ENCODE peak calls at places on chromosome 9, in nine cellular contexts. D is suprapubic skin, K is endothelial cell, P is DMS 273 treated with DMSO at 0.1 percent for 48 hours, E is HFFc6, Q is T-cell, R is hepatic stellate cell, A is GM10248, M is non-pigmented ciliary epithelial cell. Y is an unnamed sample.

GRCh38 chr9:78677326-78677725 is 380.4 kb downstream of the PSAT1 start:
- DNase-seq in D (no peak), K (no peak), P (no peak), E (peak), Q (no peak), R (no peak), A (no peak), M (no peak), Y (no peak)

GRCh38 chr9:76717176-76717575 is 47.1 kb upstream of the PCA3 start:
- DNase-seq in D (no peak), K (no peak), P (no peak), E (no peak), Q (no peak), R (no peak), A (no peak), M (no peak), Y (no peak)

GRCh38 chr9:122816163-122816867 is 12.1 kb downstream of the PDCL start:
- DNase-seq in D (no peak), K (peak), P (no peak), E (no peak), Q (peak), R (no peak), A (no peak), M (no peak), Y (no peak)

GRCh38 chr9:69442486-69442885 is 117.5 kb downstream of the ENTREP1 start:
- DNase-seq in D (no peak), K (no peak), P (no peak), E (peak), Q (no peak), R (peak), A (no peak), M (no peak), Y (no peak)

GRCh38 chr9:92734931-92735906 is 29.4 kb downstream of the BICD2 start:
- DNase-seq in D (peak), K (no peak), P (no peak), E (no peak), Q (no peak), R (no peak), A (no peak), M (no peak), Y (peak)

GRCh38 chr9:124209774-124210173 is 48.0 kb upstream of the NEK6 start:
- DNase-seq in D (no peak), K (no peak), P (no peak), E (no peak), Q (no peak), R (no peak), A (no peak), M (no peak), Y (no peak)

GRCh38 chr9:1140057-1140456 is 89.9 kb downstream of the DMRT2 start:
- DNase-seq in D (no peak), K (no peak), P (no peak), E (no peak), Q (no peak), R (no peak), A (no peak), M (no peak), Y (no peak)

GRCh38 chr9:114981095-114981494 is 50.7 kb upstream of the TNFSF8 start:
- DNase-seq in D (no peak), K (no peak), P (no peak), E (peak), Q (no peak), R (peak), A (no peak), M (no peak), Y (no peak)

GRCh38 chr9:26462213-26462612 is 430.4 kb downstream of the CAAP1 start:
- DNase-seq in D (no peak), K (no peak), P (no peak), E (no peak), Q (no peak), R (no peak), A (no peak), M (no peak), Y (peak)

GRCh38 chr9:37036237-37037136 is 2.4 kb upstream of the PAX5 start:
- DNase-seq in D (no peak), K (peak), P (peak), E (no peak), Q (peak), R (no peak), A (peak), M (no peak), Y (peak)

GRCh38 chr9:4206718-4207117 is 93.2 kb downstream of the GLIS3 start:
- DNase-seq in D (no peak), K (no peak), P (no peak), E (no peak), Q (no peak), R (no peak), A (no peak), M (no peak), Y (no peak)

GRCh38 chr9:112224401-112225289 is 49.5 kb upstream of the SUSD1 start:
- DNase-seq in D (no peak), K (no peak), P (no peak), E (peak), Q (no peak), R (peak), A (no peak), M (no peak), Y (no peak)

GRCh38 chr9:117725426-117725887 is 21.3 kb downstream of the TLR4 start:
- DNase-seq in D (no peak), K (no peak), P (no peak), E (no peak), Q (no peak), R (no peak), A (no peak), M (no peak), Y (no peak)

GRCh38 chr9:135515541-135515951 is 5.7 kb upstream of the LCN1 start:
- DNase-seq in D (peak), K (no peak), P (no peak), E (no peak), Q (no peak), R (no peak), A (no peak), M (no peak), Y (peak)

GRCh38 chr9:76878933-76879332 is 27.0 kb downstream of the PRUNE2 start:
- DNase-seq in D (no peak), K (no peak), P (no peak), E (no peak), Q (no peak), R (no peak), A (no peak), M (no peak), Y (no peak)

GRCh38 chr9:98913705-98914104 is 30.0 kb upstream of the COL15A1 start:
- DNase-seq in D (no peak), K (no peak), P (no peak), E (no peak), Q (no peak), R (no peak), A (no peak), M (no peak), Y (no peak)

GRCh38 chr9:131259916-131260597 is 16.3 kb downstream of the FAM78A start:
- DNase-seq in D (no peak), K (no peak), P (no peak), E (no peak), Q (no peak), R (no peak), A (no peak), M (no peak), Y (peak)

GRCh38 chr9:135973276-135974219 is 12.4 kb upstream of the UBAC1 start:
- DNase-seq in D (no peak), K (no peak), P (no peak), E (no peak), Q (no peak), R (no peak), A (no peak), M (no peak), Y (peak)